ENCODE peak calls at places on chromosomes 3 and 15, in six cellular contexts. K is stomach, A is K562, T is transverse colon, X is ovary, B is tibial nerve. N is an unnamed sample.

GRCh38 chr3:72329354-72329753 is 518.9 kb downstream of the SHQ1 start:
- DNase-seq in K (no peak), A (no peak), T (no peak), X (no peak), B (no peak), N (peak; percentile 77)

GRCh38 chr3:32960404-32961160 is 9.1 kb downstream of the CCR4 start:
- DNase-seq in K (no peak), A (no peak), T (no peak), X (no peak), B (no peak), N (no peak)

GRCh38 chr3:38281895-38282686 is at the start of gene SLC22A14:
- DNase-seq in K (no peak), A (peak; percentile 65), T (no peak), X (no peak), B (no peak), N (no peak)

GRCh38 chr15:44340410-44340809 is 51.9 kb downstream of the GOLM2 start:
- DNase-seq in K (no peak), A (no peak), T (no peak), X (no peak), B (no peak), N (no peak)

GRCh38 chr3:55897573-55898224 is 410.6 kb upstream of the WNT5A start:
- DNase-seq in K (no peak), A (no peak), T (no peak), X (no peak), B (no peak), N (no peak)

GRCh38 chr15:39200586-39200985 is 380.3 kb upstream of the THBS1 start:
- DNase-seq in K (no peak), A (no peak), T (no peak), X (no peak), B (no peak), N (no peak)

GRCh38 chr3:124599147-124599765 is 131.0 kb upstream of the UMPS start:
- DNase-seq in K (no peak), A (no peak), T (no peak), X (no peak), B (no peak), N (no peak)

GRCh38 chr15:62087671-62088360 is 21.0 kb downstream of the C2CD4A start:
- DNase-seq in K (no peak), A (no peak), T (no peak), X (no peak), B (no peak), N (no peak)

GRCh38 chr3:139110072-139110830 is 65.6 kb upstream of the PRR23C start:
- DNase-seq in K (no peak), A (no peak), T (peak; percentile 66), X (no peak), B (no peak), N (no peak)

GRCh38 chr15:71448688-71449114 is 333.4 kb downstream of the THSD4 start:
- DNase-seq in K (peak; percentile 60), A (peak; percentile 19), T (peak; percentile 22), X (no peak), B (peak; percentile 90), N (no peak)

GRCh38 chr15:40097096-40097967 is 11.3 kb downstream of the BMF start:
- DNase-seq in K (no peak), A (no peak), T (no peak), X (no peak), B (no peak), N (no peak)

GRCh38 chr15:39582977-39583585 is 2.2 kb downstream of the THBS1 start:
- DNase-seq in K (no peak), A (no peak), T (no peak), X (no peak), B (no peak), N (no peak)

GRCh38 chr15:68274184-68274848 is 3.2 kb upstream of the FEM1B start:
- DNase-seq in K (no peak), A (no peak), T (no peak), X (no peak), B (no peak), N (no peak)

GRCh38 chr3:194307849-194308248 is 43.3 kb downstream of the CPN2 start:
- DNase-seq in K (no peak), A (no peak), T (no peak), X (no peak), B (no peak), N (peak; percentile 14)

GRCh38 chr3:160725326-160725725 is 30.7 kb upstream of the PPM1L start:
- DNase-seq in K (no peak), A (no peak), T (no peak), X (no peak), B (no peak), N (no peak)

GRCh38 chr3:141804447-141804777 is 41.2 kb downstream of the GRK7 start:
- DNase-seq in K (no peak), A (no peak), T (no peak), X (no peak), B (no peak), N (no peak)

GRCh38 chr3:65483475-65483874 is 555.2 kb downstream of the MAGI1 start:
- DNase-seq in K (peak; percentile 81), A (no peak), T (peak; percentile 50), X (peak; percentile 26), B (peak; percentile 28), N (peak; percentile 83)

GRCh38 chr3:33047842-33048834 is 48.8 kb downstream of the GLB1 start:
- DNase-seq in K (no peak), A (no peak), T (no peak), X (no peak), B (no peak), N (no peak)

GRCh38 chr3:78919021-78919755 is 848.6 kb downstream of the ROBO1 start:
- DNase-seq in K (no peak), A (no peak), T (no peak), X (no peak), B (no peak), N (no peak)

GRCh38 chr3:183434503-183434902 is 6.1 kb upstream of the MCF2L2 start:
- DNase-seq in K (no peak), A (no peak), T (no peak), X (no peak), B (no peak), N (no peak)

GRCh38 chr15:90079619-90080559 is 22.4 kb downstream of the IDH2 start:
- DNase-seq in K (no peak), A (no peak), T (no peak), X (no peak), B (no peak), N (no peak)
- H3K36me3 ChIP-seq in K (peaks cover 95% of the 10 kb centered on the region), A (peaks cover 17% of the 10 kb centered on the region), T (peaks cover 6% of the 10 kb centered on the region), X (no peaks in the 10 kb centered on the region), B (peaks cover 87% of the 10 kb centered on the region), N (peaks cover 70% of the 10 kb centered on the region)

DNA sequence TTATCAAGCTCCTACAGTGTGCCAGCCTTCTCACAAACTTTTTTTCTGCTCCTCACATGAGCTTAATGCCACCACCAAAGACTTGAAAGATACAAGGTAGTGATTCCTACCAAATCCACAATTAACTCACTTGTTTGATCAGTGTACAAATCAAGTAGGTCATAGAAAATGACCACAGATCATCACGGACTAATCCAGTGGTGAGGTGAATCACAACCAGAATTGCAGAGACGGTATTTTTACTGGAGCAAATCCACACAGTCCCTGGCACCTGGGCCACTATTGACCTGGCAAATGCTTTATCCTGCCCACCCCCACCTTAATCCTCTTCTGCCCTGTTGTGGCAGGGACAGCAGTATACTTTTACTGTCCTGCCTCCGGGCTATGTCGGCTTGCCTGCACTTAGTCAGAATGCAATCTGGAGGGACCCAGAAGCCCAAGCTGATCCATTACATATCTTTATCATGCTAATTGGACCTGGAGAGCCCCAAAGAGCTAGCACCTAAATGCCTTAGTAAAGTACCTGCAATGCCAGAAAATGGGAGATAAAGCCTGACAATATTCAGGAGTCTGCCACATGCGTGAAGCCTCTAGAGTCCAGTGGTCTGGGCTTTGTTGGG is 83.9 kb upstream of the CDV3 start:
- DNase-seq in K (no peak), A (no peak), T (no peak), X (no peak), B (no peak), N (no peak)
- H3K27ac ChIP-seq in K (no peak overlapping the region), A (no peak overlapping the region), T (no peak overlapping the region), X (no peak overlapping the region), B (no peak overlapping the region), N (no peak overlapping the region)

GRCh38 chr3:172749201-172749965 is 1.1 kb upstream of the ECT2 start:
- DNase-seq in K (peak; percentile 39), A (no peak), T (no peak), X (no peak), B (peak; percentile 25), N (no peak)
- TF ChIP-seq EP300 in K (no peak), A (no peak), T (no peak), X (no peak), B (peak; percentile 65), N (no peak)

DNA sequence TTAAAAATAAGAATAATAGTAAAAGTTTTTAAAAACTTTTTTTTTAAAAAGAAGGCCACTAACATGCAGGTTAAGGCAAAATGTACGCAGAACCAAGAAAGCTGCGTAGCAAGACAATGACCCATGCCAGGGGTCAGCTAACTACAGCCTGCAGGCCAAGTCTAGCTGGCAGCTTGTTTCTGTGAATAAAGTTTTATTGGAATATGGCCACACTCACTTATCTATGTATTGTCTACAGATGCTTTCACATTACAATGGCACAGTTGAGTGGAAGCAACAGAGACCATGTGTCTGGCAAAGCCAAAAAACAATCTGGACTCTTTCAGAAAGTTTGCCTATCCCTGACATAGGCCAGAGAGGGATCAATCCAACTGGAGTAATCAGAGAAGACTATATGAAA is 46.7 kb downstream of the WWTR1 start:
- DNase-seq in K (no peak), A (no peak), T (no peak), X (no peak), B (no peak), N (no peak)
- H3K36me3 ChIP-seq in K (no peaks in the 10 kb centered on the region), A (no peaks in the 10 kb centered on the region), T (no peaks in the 10 kb centered on the region), X (no peaks in the 10 kb centered on the region), B (no peaks in the 10 kb centered on the region), N (no peaks in the 10 kb centered on the region)

DNA sequence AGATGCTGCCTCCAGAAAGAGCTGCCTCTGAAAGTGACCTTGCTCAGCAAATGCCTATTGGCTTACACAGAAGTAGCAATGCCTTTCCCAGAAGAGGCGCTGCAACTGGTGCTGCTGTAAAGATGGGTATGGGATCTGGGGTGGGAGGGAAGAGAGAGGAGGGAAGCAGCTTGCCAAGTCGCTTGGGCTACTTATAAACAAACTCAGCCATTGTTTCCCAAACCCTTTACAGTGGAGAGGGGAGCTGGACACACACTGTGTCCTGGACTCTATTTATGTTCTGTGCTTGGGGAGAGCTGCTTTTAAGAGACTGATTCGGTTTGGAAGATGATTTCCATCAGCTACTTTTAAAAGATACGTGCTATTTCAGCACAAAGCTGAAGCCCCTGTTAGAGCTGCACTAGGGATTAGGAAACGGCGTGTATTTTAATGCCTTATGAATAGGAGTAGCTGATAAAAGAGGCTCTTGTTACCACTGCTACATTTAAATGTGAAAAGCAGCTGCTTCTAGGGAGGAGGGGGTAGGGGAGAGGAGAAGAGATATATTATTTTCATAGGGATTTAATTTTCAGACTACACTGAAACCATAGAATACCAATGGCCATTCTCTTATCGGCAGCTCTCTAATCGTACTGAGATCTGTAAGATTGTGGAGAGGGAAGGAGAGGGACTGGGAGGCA is 440.6 kb downstream of the MCTP2 start:
- DNase-seq in K (no peak), A (no peak), T (no peak), X (peak; percentile 37), B (peak; percentile 31), N (peak; percentile 68)
- H3K27ac ChIP-seq in K (no peak overlapping the region), A (no peak overlapping the region), T (no peak overlapping the region), X (no peak overlapping the region), B (peak overlapping the region; percentile 53), N (no peak overlapping the region)

GRCh38 chr15:64095795-64096485 is at the start of gene SNX1:
- DNase-seq in K (peak; percentile 94), A (peak; percentile 96), T (peak; percentile 94), X (peak; percentile 98), B (peak; percentile 92), N (peak; percentile 97)
- TF ChIP-seq EP300 in K (no peak), A (peak; percentile 68), T (no peak), X (no peak), B (peak; percentile 100), N (no peak)

GRCh38 chr15:47944911-47945310 is 175.9 kb upstream of the SLC24A5 start:
- DNase-seq in K (no peak), A (no peak), T (no peak), X (no peak), B (no peak), N (no peak)
- H3K36me3 ChIP-seq in K (no peaks in the 10 kb centered on the region), A (no peaks in the 10 kb centered on the region), T (no peaks in the 10 kb centered on the region), X (no peaks in the 10 kb centered on the region), B (no peaks in the 10 kb centered on the region), N (no peaks in the 10 kb centered on the region)

N was measured in sigmoid colon.